ENCODE peak calls at places on chromosomes 3 and 15, in seven cellular contexts. X, F, Q, Y, W, V and O are unnamed samples.

GRCh38 chr3:39154323-39155021 is 1.1 kb upstream of the CSRNP1 start:
- DNase-seq in V (no peak), Y (no peak), X (no peak), F (peak; percentile 59), Q (no peak), W (no peak), O (no peak)

GRCh38 chr15:66899555-66900350 is 165.6 kb upstream of the SMAD3 start:
- DNase-seq in F (no peak), Y (no peak), W (peak; percentile 42), Q (no peak), X (peak; percentile 69), V (no peak), O (peak; percentile 63)

GRCh38 chr15:62389887-62390792 is 225.1 kb upstream of the C2CD4B start:
- DNase-seq in W (peak; percentile 36), V (peak; percentile 66), Q (peak; percentile 31), Y (peak; percentile 68), X (peak; percentile 73), F (peak; percentile 21), O (peak; percentile 95)

GRCh38 chr3:197031315-197032285 is 2.0 kb upstream of the MELTF start:
- DNase-seq in Q (no peak), F (peak; percentile 54), W (peak; percentile 98), X (peak; percentile 96), V (peak; percentile 69), Y (peak; percentile 95), O (peak; percentile 89)

GRCh38 chr3:191350389-191351090 is 20.2 kb upstream of the UTS2B start:
- DNase-seq in Q (no peak), F (no peak), Y (no peak), X (no peak), W (no peak), V (no peak), O (no peak)

GRCh38 chr15:34721802-34722795 is 32.7 kb downstream of the GJD2 start:
- DNase-seq in Q (no peak), F (no peak), Y (peak; percentile 15), V (no peak), X (peak; percentile 92), W (peak; percentile 7), O (peak; percentile 92)

GRCh38 chr3:88019024-88019423 is 39.8 kb downstream of the CGGBP1 start:
- DNase-seq in V (no peak), W (no peak), Q (no peak), F (no peak), Y (no peak), X (no peak), O (no peak)

GRCh38 chr15:67406257-67406861 is 114.6 kb upstream of the C15orf61 start:
- DNase-seq in V (no peak), X (no peak), Q (no peak), W (peak; percentile 24), F (no peak), Y (no peak), O (no peak)

GRCh38 chr15:38017721-38018120 is 83.3 kb downstream of the TMCO5A start:
- DNase-seq in V (peak; percentile 55), X (no peak), Y (no peak), W (no peak), Q (no peak), F (no peak), O (no peak)

GRCh38 chr15:29616512-29616911 is 205.8 kb downstream of the TJP1 start:
- DNase-seq in W (no peak), X (no peak), Y (no peak), Q (no peak), V (no peak), F (no peak), O (peak; percentile 23)

GRCh38 chr3:134650431-134651346 is at the start of gene KY:
- DNase-seq in Y (peak; percentile 24), Q (no peak), X (peak; percentile 59), F (no peak), V (peak; percentile 53), W (no peak), O (peak; percentile 88)

GRCh38 chr3:71398157-71398836 is 185.2 kb downstream of the FOXP1 start:
- DNase-seq in V (no peak), Y (no peak), W (no peak), X (no peak), Q (no peak), F (no peak), O (no peak)

GRCh38 chr3:14123308-14124222 is 1.1 kb downstream of the CHCHD4 start:
- DNase-seq in Q (no peak), X (no peak), Y (peak; percentile 1), W (no peak), F (no peak), V (peak; percentile 33), O (no peak)

GRCh38 chr15:90598053-90598577 is 68.4 kb downstream of the CRTC3 start:
- DNase-seq in V (peak; percentile 57), W (no peak), X (peak; percentile 6), Q (no peak), F (no peak), Y (peak; percentile 73), O (no peak)

GRCh38 chr3:13325892-13326443 is 94.2 kb downstream of the NUP210 start:
- DNase-seq in Y (no peak), Q (no peak), V (no peak), X (no peak), F (no peak), W (no peak), O (no peak)